ENCODE peak calls at places on chromosomes 3 and 15, in seven cellular contexts. B is IMR-90, Y is A549, W is HepG2, E is GM12878, I is SK-N-SH, X is H1. O is an unnamed sample.

GRCh38 chr15:92122259-92122658 is 268.8 kb downstream of the SLCO3A1 start:
- DNase-seq in B (no peak), Y (no peak), W (no peak), E (no peak), I (no peak), X (no peak), O (no peak)

GRCh38 chr3:136952292-136952691 is 5.5 kb upstream of the IL20RB start:
- DNase-seq in B (peak), Y (no peak), W (no peak), E (no peak), I (no peak), X (no peak), O (no peak)

GRCh38 chr3:52245322-52246263 is at the start of gene PPM1M:
- DNase-seq in B (peak), Y (peak), W (no peak), E (no peak), I (peak), X (peak), O (peak)

GRCh38 chr15:61175024-61175423 is 54.1 kb downstream of the RORA start:
- DNase-seq in B (peak), Y (no peak), W (no peak), E (no peak), I (no peak), X (no peak), O (no peak)

GRCh38 chr3:38150780-38151528 is 12.5 kb downstream of the MYD88 start:
- DNase-seq in B (no peak), Y (no peak), W (no peak), E (no peak), I (no peak), X (peak), O (peak)

GRCh38 chr15:74842581-74843444 is at the start of gene ULK3:
- DNase-seq in B (peak), Y (peak), W (peak), E (no peak), I (peak), X (peak), O (peak)

GRCh38 chr15:47674576-47675232 is 42.6 kb upstream of the SEMA6D start:
- DNase-seq in B (no peak), Y (no peak), W (no peak), E (no peak), I (no peak), X (no peak), O (no peak)

GRCh38 chr3:127786358-127787070 is 35.8 kb downstream of the MGLL start:
- DNase-seq in B (peak), Y (no peak), W (no peak), E (no peak), I (peak), X (no peak), O (no peak)

GRCh38 chr3:121072128-121072527 is 164.1 kb downstream of the STXBP5L start:
- DNase-seq in B (no peak), Y (no peak), W (no peak), E (no peak), I (no peak), X (no peak), O (no peak)

GRCh38 chr3:48565591-48566400 is 2.2 kb upstream of the UCN2 start:
- DNase-seq in B (peak), Y (peak), W (no peak), E (no peak), I (no peak), X (no peak), O (no peak)

GRCh38 chr3:55984631-55985030 is 483.6 kb downstream of the ERC2 start:
- DNase-seq in B (no peak), Y (no peak), W (no peak), E (no peak), I (no peak), X (no peak), O (no peak)

GRCh38 chr3:171157286-171157685 is 130.8 kb upstream of the SLC2A2 start:
- DNase-seq in B (no peak), Y (no peak), W (peak), E (no peak), I (no peak), X (no peak), O (no peak)

GRCh38 chr15:60620707-60621106 is 141.8 kb upstream of the ICE2 start:
- DNase-seq in B (peak), Y (no peak), W (no peak), E (no peak), I (no peak), X (peak), O (no peak)

GRCh38 chr3:169311366-169311765 is 352.1 kb downstream of the MECOM start:
- DNase-seq in B (no peak), Y (no peak), W (no peak), E (no peak), I (no peak), X (no peak), O (no peak)

GRCh38 chr3:9627901-9628633 is 21.2 kb upstream of the MTMR14 start:
- DNase-seq in B (no peak), Y (no peak), W (no peak), E (no peak), I (no peak), X (no peak), O (no peak)

GRCh38 chr15:77942611-77943211 is 134.8 kb downstream of the TBC1D2B start:
- DNase-seq in B (no peak), Y (no peak), W (peak), E (no peak), I (no peak), X (peak), O (no peak)

GRCh38 chr3:169744332-169745054 is 20.4 kb downstream of the TERC start:
- DNase-seq in B (peak), Y (no peak), W (no peak), E (no peak), I (no peak), X (no peak), O (no peak)

GRCh38 chr15:25641762-25642161 is 202.9 kb upstream of the UBE3A start:
- DNase-seq in B (no peak), Y (no peak), W (no peak), E (no peak), I (no peak), X (no peak), O (no peak)

GRCh38 chr3:30578479-30578878 is 27.9 kb upstream of the TGFBR2 start:
- DNase-seq in B (peak), Y (peak), W (peak), E (no peak), I (no peak), X (no peak), O (no peak)

GRCh38 chr15:69478259-69478687 is 25.7 kb downstream of the RPLP1 start:
- DNase-seq in B (peak), Y (peak), W (peak), E (no peak), I (peak), X (peak), O (peak)

GRCh38 chr15:39022532-39023305 is 458.1 kb upstream of the RASGRP1 start:
- DNase-seq in B (no peak), Y (no peak), W (no peak), E (no peak), I (no peak), X (no peak), O (no peak)

GRCh38 chr15:37516628-37517027 is 416.3 kb upstream of the MEIS2 start:
- DNase-seq in B (no peak), Y (no peak), W (no peak), E (no peak), I (no peak), X (no peak), O (no peak)

GRCh38 chr3:196288141-196288460 is 575 bp upstream of the PCYT1A start:
- DNase-seq in B (peak), Y (no peak), W (no peak), E (no peak), I (no peak), X (no peak), O (no peak)
- TF ChIP-seq RFX5 in B (no peak), Y (no peak), W (no peak), E (no peak), I (no peak), X (no peak), O (no peak)

GRCh38 chr3:66453525-66454463 is 47.0 kb downstream of the LRIG1 start:
- DNase-seq in B (no peak), Y (no peak), W (no peak), E (no peak), I (no peak), X (no peak), O (no peak)
- TF ChIP-seq RFX5 in B (no peak), Y (no peak), W (no peak), E (no peak), I (no peak), X (no peak), O (no peak)

GRCh38 chr3:108673988-108674661 is 83.1 kb downstream of the RETNLB start:
- DNase-seq in B (no peak), Y (no peak), W (no peak), E (no peak), I (no peak), X (no peak), O (no peak)

GRCh38 chr3:108677811-108678210 is 79.4 kb downstream of the RETNLB start:
- DNase-seq in B (no peak), Y (no peak), W (no peak), E (no peak), I (no peak), X (no peak), O (no peak)
- TF ChIP-seq RFX5 in B (no peak), Y (no peak), W (no peak), E (no peak), I (no peak), X (no peak), O (no peak)

DNA sequence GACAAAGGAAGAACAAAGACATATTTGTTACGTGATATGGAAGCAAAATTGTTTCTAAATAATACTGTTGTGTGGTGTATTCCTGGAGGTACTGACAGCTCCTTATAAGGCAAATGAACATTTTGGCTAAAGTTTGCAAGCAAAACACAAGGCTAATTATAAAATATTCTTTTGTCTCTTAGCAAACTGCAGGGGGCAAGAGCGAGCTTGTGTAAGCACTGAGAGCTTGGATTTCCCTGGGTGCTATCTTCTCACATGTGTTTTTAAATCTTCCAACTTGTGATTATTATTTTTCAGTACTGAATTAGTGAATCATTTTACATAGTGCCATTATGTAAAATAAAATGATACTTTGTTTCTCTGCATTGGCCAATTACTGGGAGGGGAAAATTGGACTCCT is 611.4 kb downstream of the AGBL1 start:
- DNase-seq in B (no peak), Y (peak), W (no peak), E (no peak), I (no peak), X (no peak), O (no peak)
- TF ChIP-seq RFX5 in B (no peak), Y (no peak), W (no peak), E (no peak), I (no peak), X (no peak), O (no peak)